ENCODE peak calls at places on chromosomes 5 and 9, in six cellular contexts. F is cardiac muscle cell; N is CD8-positive, alpha-beta T cell; H is Peyer's patch; J is caudate nucleus; U is GM23338. W is an unnamed sample.

GRCh38 chr9:97397220-97397619 is 14.7 kb upstream of the TDRD7 start:
- DNase-seq in J (no peak), F (no peak), H (no peak), N (no peak), U (no peak), W (no peak)

GRCh38 chr9:15909297-15909696 is 356.5 kb downstream of the CCDC171 start:
- DNase-seq in U (no peak), J (no peak), N (no peak), H (no peak), F (no peak), W (no peak)

GRCh38 chr5:146176805-146177204 is 5.6 kb downstream of the LARS1 start:
- DNase-seq in F (no peak), J (no peak), U (no peak), H (no peak), N (no peak), W (no peak)

GRCh38 chr5:150567031-150567680 is 59.2 kb downstream of the NDST1 start:
- DNase-seq in F (no peak), U (no peak), J (no peak), N (no peak), H (no peak), W (no peak)

GRCh38 chr9:20314981-20315380 is 307.3 kb downstream of the MLLT3 start:
- DNase-seq in H (no peak), N (no peak), F (no peak), J (no peak), U (no peak), W (peak; percentile 84)

GRCh38 chr5:35131723-35132122 is 84.0 kb upstream of the AGXT2 start:
- DNase-seq in J (no peak), H (no peak), U (no peak), N (no peak), F (no peak), W (no peak)

GRCh38 chr5:177446184-177447065 is at the start of gene PRR7:
- DNase-seq in F (peak; percentile 78), J (peak; percentile 62), U (peak; percentile 73), N (peak; percentile 75), H (peak; percentile 73), W (peak; percentile 83)

GRCh38 chr9:83665576-83666200 is 42.1 kb downstream of the UBQLN1 start:
- DNase-seq in H (no peak), J (no peak), N (no peak), U (no peak), F (no peak), W (no peak)

GRCh38 chr5:2371419-2371710 is 380.1 kb downstream of the IRX2 start:
- DNase-seq in H (no peak), F (no peak), N (no peak), U (no peak), J (no peak), W (no peak)

GRCh38 chr9:126613656-126614055 is at the start of gene LMX1B:
- DNase-seq in F (peak; percentile 67), J (no peak), U (peak; percentile 89), H (no peak), N (no peak), W (no peak)

GRCh38 chr5:7018144-7018543 is 304.9 kb downstream of the TENT4A start:
- DNase-seq in F (no peak), U (no peak), H (no peak), J (no peak), N (no peak), W (no peak)

GRCh38 chr5:150497274-150497988 is 10.5 kb upstream of the NDST1 start:
- DNase-seq in N (no peak), H (no peak), F (no peak), J (peak; percentile 83), U (no peak), W (no peak)

GRCh38 chr9:11743356-11743755 is 949.8 kb upstream of the TYRP1 start:
- DNase-seq in H (no peak), N (no peak), F (no peak), U (no peak), J (no peak), W (no peak)

GRCh38 chr5:58240286-58240685 is 219.6 kb downstream of the PLK2 start:
- DNase-seq in H (no peak), F (no peak), J (no peak), N (no peak), U (no peak), W (no peak)

GRCh38 chr9:22379272-22379671 is 67.4 kb upstream of the DMRTA1 start:
- DNase-seq in H (no peak), F (no peak), J (no peak), N (no peak), U (no peak), W (no peak)

GRCh38 chr9:130651221-130651620 is 13.2 kb upstream of the PRDM12 start:
- DNase-seq in U (no peak), H (no peak), F (no peak), J (no peak), N (no peak), W (no peak)

GRCh38 chr5:143588933-143589662 is 185.6 kb upstream of the NR3C1 start:
- DNase-seq in H (no peak), N (no peak), J (no peak), U (no peak), F (no peak), W (no peak)

GRCh38 chr5:16909464-16909863 is 26.6 kb downstream of the MYO10 start:
- DNase-seq in H (no peak), N (no peak), J (no peak), U (no peak), F (no peak), W (no peak)

GRCh38 chr9:99818439-99818992 is 3.2 kb upstream of the NR4A3 start:
- DNase-seq in N (no peak), J (no peak), H (no peak), U (peak; percentile 27), F (no peak), W (no peak)

DNA sequence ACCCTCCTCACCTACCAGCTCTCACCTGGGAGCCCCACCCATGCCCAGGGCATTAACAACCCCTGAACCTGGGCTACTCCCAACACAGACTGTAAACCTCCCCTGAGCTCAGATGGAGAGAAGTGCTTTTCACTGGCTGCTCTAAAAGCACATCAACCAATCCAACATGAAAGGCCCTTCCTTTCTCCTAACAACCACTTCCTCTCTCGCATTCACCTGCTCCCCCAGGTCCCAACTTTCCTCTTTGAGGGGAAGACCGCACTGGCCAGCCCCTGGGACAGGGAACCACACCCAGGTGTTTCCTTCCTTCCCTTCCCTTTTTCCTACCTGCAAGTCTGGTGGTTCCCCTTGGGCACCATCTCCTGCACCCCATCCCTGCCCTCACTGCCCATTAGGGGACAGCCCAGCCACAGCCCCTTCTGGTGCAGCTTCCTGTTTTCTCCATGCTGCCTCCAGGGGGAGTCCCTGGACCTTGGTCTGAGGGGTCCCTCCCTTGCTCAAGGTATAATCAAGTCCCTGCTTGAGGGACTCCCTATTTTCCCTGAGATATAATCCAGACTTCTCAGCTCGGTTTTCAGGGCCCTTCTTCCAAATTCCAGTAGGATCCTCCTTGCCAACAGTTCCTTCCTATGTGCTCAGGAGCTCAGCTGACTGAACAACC is 30.5 kb upstream of the DAB2IP start:
- DNase-seq in U (peak; percentile 83), F (peak; percentile 52), J (no peak), H (no peak), N (no peak), W (no peak)
- H3K27ac ChIP-seq in U (peak overlapping the region; percentile 39), F (peak overlapping the region; percentile 72), J (no peak overlapping the region), H (no peak overlapping the region), N (no peak overlapping the region), W (no peak overlapping the region)

GRCh38 chr9:128160603-128160987 is 530 bp downstream of the BBLN start:
- DNase-seq in N (peak; percentile 34), U (peak; percentile 46), F (no peak), J (no peak), H (no peak), W (peak; percentile 26)
- H3K27ac ChIP-seq in N (peak overlapping the region; percentile 70), U (no peak overlapping the region), F (no peak overlapping the region), J (peak overlapping the region; percentile 52), H (peak overlapping the region; percentile 67), W (peak overlapping the region; percentile 78)

DNA sequence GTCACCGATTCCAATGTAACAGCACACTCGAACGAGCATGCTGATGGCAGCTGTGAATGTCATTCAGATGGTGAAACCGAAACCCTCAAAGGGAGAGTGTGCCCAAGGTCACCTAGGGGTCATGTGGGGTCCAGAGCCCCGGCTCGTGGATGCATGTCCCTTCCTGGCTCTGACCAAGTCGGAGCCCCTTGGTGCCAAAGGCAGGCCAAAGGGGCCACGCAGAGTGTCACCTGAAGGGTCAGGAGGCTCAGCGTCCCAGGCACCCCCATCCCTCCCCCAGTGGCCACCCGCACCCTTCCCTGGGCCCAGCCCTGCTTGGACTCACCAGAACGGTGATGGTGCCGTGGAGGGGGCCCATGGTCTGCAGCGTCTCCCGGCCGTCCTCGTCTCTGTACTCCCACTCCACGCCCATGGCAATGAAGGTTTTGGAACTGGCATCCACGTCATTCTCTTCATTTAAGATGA is 69.5 kb downstream of the ZNF354C start:
- DNase-seq in H (no peak), U (no peak), J (no peak), N (no peak), F (no peak), W (no peak)
- H3K27ac ChIP-seq in H (no peak overlapping the region), U (no peak overlapping the region), J (no peak overlapping the region), N (no peak overlapping the region), F (no peak overlapping the region), W (no peak overlapping the region)

DNA sequence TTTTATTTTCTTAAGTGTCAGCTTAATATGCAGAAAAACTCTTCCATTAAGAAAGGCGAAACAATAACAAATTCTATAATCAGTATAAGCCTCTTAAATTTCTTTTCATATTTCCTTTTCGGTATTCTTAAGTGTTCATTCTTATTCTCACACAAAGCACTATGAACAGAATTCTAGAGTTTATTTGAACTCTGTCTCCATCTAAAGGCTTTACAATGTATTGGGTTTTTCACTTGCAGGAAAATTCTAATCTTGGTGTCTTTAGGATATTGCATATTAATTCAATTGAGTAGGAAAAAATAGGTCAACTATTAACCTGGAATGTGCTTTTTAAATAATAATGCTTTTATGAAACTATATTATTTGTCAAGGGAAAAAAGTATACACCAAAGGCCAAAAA is 166.6 kb downstream of the SLF1 start:
- DNase-seq in H (no peak), N (no peak), U (no peak), J (no peak), F (no peak), W (no peak)
- H3K27ac ChIP-seq in H (no peak overlapping the region), N (no peak overlapping the region), U (no peak overlapping the region), J (no peak overlapping the region), F (no peak overlapping the region), W (no peak overlapping the region)

GRCh38 chr9:134894136-134894860 is 13.7 kb downstream of the FCN2 start:
- DNase-seq in U (no peak), J (no peak), N (no peak), H (peak; percentile 4), F (no peak), W (no peak)

GRCh38 chr9:134892820-134893420 is 12.3 kb downstream of the FCN2 start:
- DNase-seq in N (no peak), F (no peak), H (no peak), U (no peak), J (no peak), W (no peak)

GRCh38 chr9:134895849-134896833 is 15.5 kb downstream of the FCN2 start:
- DNase-seq in F (peak; percentile 39), U (no peak), N (no peak), H (peak; percentile 12), J (peak; percentile 6), W (no peak)

GRCh38 chr9:134896834-134897583 is 16.4 kb downstream of the FCN2 start:
- DNase-seq in H (no peak), J (no peak), F (no peak), N (no peak), U (no peak), W (no peak)

DNA sequence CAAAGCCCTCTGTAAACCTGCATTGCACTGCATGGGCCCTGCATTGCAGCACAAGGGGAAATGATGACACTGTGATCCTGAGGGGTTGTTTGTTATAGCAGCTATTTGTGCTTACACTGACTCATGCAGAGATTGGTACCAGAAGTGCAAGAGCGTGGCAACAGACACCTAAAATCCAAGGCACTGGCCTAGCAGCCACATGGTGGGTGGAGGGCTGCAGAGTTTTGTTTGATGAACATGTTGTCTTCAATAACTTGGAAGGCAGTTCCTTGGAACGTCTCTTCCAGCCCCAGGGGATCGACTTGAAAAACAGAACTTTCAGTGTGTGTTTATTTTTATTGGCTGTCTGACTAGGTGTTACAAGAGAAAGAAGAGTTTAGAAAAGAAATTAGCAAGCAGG is 14.5 kb downstream of the FCN2 start:
- DNase-seq in F (no peak), H (no peak), U (no peak), N (no peak), J (no peak), W (no peak)
- H3K27ac ChIP-seq in F (no peak overlapping the region), H (no peak overlapping the region), U (no peak overlapping the region), N (no peak overlapping the region), J (no peak overlapping the region), W (no peak overlapping the region)